ENCODE peak calls at places on chromosomes 1 and 21, in five cellular contexts. O is AG08396, N is IMR-90, Z is T47D, D is RWPE1. E is an unnamed sample.

GRCh38 chr1:210233216-210233494 is 559 bp downstream of the SERTAD4 start:
- DNase-seq in O (peak; percentile 41), N (no peak), Z (no peak), D (no peak), E (peak; percentile 88)

GRCh38 chr21:42004406-42005199 is 5.6 kb downstream of the ZBTB21 start:
- DNase-seq in O (no peak), N (no peak), Z (peak; percentile 70), D (no peak), E (no peak)

GRCh38 chr1:230127105-230128054 is 60.3 kb downstream of the GALNT2 start:
- DNase-seq in O (no peak), N (no peak), Z (no peak), D (no peak), E (no peak)

GRCh38 chr1:33228935-33229487 is 27.3 kb upstream of the ZNF362 start:
- DNase-seq in O (peak; percentile 67), N (peak; percentile 92), Z (no peak), D (peak; percentile 59), E (peak; percentile 89)

GRCh38 chr21:16634522-16634914 is 878.3 kb upstream of the CXADR start:
- DNase-seq in O (no peak), N (no peak), Z (peak; percentile 31), D (no peak), E (no peak)

GRCh38 chr1:185795181-185795580 is 61.0 kb downstream of the HMCN1 start:
- DNase-seq in O (no peak), N (peak; percentile 81), Z (no peak), D (no peak), E (peak; percentile 86)

GRCh38 chr1:5854754-5855153 is 137.5 kb downstream of the NPHP4 start:
- DNase-seq in O (no peak), N (no peak), Z (no peak), D (no peak), E (no peak)

GRCh38 chr1:91732291-91732953 is 153.5 kb downstream of the TGFBR3 start:
- DNase-seq in O (peak; percentile 67), N (peak; percentile 91), Z (peak; percentile 74), D (peak; percentile 67), E (peak; percentile 85)

GRCh38 chr1:166843769-166844596 is 4.7 kb downstream of the POGK start:
- DNase-seq in O (no peak), N (peak; percentile 14), Z (no peak), D (no peak), E (peak; percentile 71)

GRCh38 chr1:53765656-53766055 is 26.7 kb upstream of the GLIS1 start:
- DNase-seq in O (no peak), N (peak; percentile 72), Z (no peak), D (no peak), E (no peak)

GRCh38 chr1:1927751-1928150 is 8.7 kb upstream of the TMEM52 start:
- DNase-seq in O (no peak), N (no peak), Z (no peak), D (no peak), E (no peak)

GRCh38 chr1:117413412-117413811 is 46.2 kb downstream of the MAN1A2 start:
- DNase-seq in O (no peak), N (no peak), Z (no peak), D (no peak), E (no peak)

GRCh38 chr1:78005755-78006154 is 1.0 kb downstream of the DNAJB4 start:
- DNase-seq in O (peak; percentile 47), N (peak; percentile 94), Z (peak; percentile 69), D (peak; percentile 35), E (no peak)

GRCh38 chr21:27806261-27806660 is 839.4 kb upstream of the ADAMTS5 start:
- DNase-seq in O (no peak), N (peak; percentile 23), Z (no peak), D (no peak), E (no peak)

GRCh38 chr21:46081022-46081861 is 16.7 kb upstream of the COL6A2 start:
- DNase-seq in O (no peak), N (no peak), Z (no peak), D (no peak), E (peak; percentile 94)

GRCh38 chr1:165600793-165601192 is 30.2 kb upstream of the MGST3 start:
- DNase-seq in O (no peak), N (no peak), Z (no peak), D (no peak), E (no peak)

GRCh38 chr1:1672181-1672965 is 13.6 kb upstream of the CDK11B start:
- DNase-seq in O (no peak), N (no peak), Z (no peak), D (no peak), E (peak; percentile 38)

GRCh38 chr1:72526926-72527325 is 244.6 kb upstream of the NEGR1 start:
- DNase-seq in O (no peak), N (peak; percentile 21), Z (no peak), D (no peak), E (no peak)

E was measured in osteoblast.